ENCODE peak calls at places on chromosomes 3 and 15, in eight cellular contexts. Z is G401; W is stimulated activated CD4-positive, alpha-beta T cell treated with anti-CD3 and anti-CD28 coated beads, TNF-alpha, amount 100 ng/mL, for 4 hours; M is effector CD4-positive, alpha-beta T cell; E is COR-L47; A is CD4-positive, alpha-beta T cell; O is sciatic nerve; R is tibial artery. B is an unnamed sample.

GRCh38 chr3:72344256-72345046 is 503.8 kb downstream of the SHQ1 start:
- DNase-seq in Z (no peak), W (no peak), M (no peak), E (no peak), A (no peak), O (no peak), R (no peak), B (no peak)

GRCh38 chr3:49469037-49469875 is 811 bp upstream of the DAG1 start:
- DNase-seq in Z (peak; percentile 67), W (no peak), M (no peak), E (peak; percentile 15), A (no peak), O (peak; percentile 84), R (peak; percentile 78), B (peak; percentile 82)

GRCh38 chr3:119649764-119650163 is 10.6 kb downstream of the POPDC2 start:
- DNase-seq in Z (no peak), W (no peak), M (no peak), E (no peak), A (no peak), O (no peak), R (no peak), B (no peak)

GRCh38 chr3:50194903-50195500 is 3.6 kb downstream of the GNAT1 start:
- DNase-seq in Z (no peak), W (no peak), M (no peak), E (no peak), A (peak; percentile 36), O (no peak), R (no peak), B (no peak)

GRCh38 chr3:174581551-174581950 is 277.6 kb upstream of the NAALADL2 start:
- DNase-seq in Z (no peak), W (no peak), M (no peak), E (no peak), A (no peak), O (no peak), R (no peak), B (no peak)

GRCh38 chr3:196159952-196160804 is 51.0 kb downstream of the ZDHHC19 start:
- DNase-seq in Z (no peak), W (no peak), M (no peak), E (peak; percentile 23), A (peak; percentile 10), O (no peak), R (peak; percentile 34), B (no peak)

GRCh38 chr3:14587733-14588360 is 47.7 kb upstream of the GRIP2 start:
- DNase-seq in Z (no peak), W (no peak), M (no peak), E (no peak), A (no peak), O (no peak), R (no peak), B (no peak)

GRCh38 chr15:69573815-69574472 is 121.3 kb downstream of the RPLP1 start:
- DNase-seq in Z (no peak), W (peak; percentile 48), M (no peak), E (no peak), A (peak; percentile 15), O (no peak), R (no peak), B (no peak)

GRCh38 chr15:89768071-89768500 is 8.0 kb upstream of the MESP2 start:
- DNase-seq in Z (no peak), W (no peak), M (no peak), E (no peak), A (no peak), O (peak; percentile 77), R (peak; percentile 46), B (no peak)

GRCh38 chr3:45035441-45036301 is 9.6 kb downstream of the CLEC3B start:
- DNase-seq in Z (peak; percentile 53), W (no peak), M (no peak), E (no peak), A (peak; percentile 12), O (peak; percentile 73), R (no peak), B (no peak)

GRCh38 chr3:56711344-56711743 is 28.3 kb upstream of the TASOR start:
- DNase-seq in Z (no peak), W (no peak), M (no peak), E (no peak), A (no peak), O (no peak), R (no peak), B (no peak)

GRCh38 chr3:86562095-86562494 is 428.9 kb downstream of the VGLL3 start:
- DNase-seq in Z (no peak), W (no peak), M (no peak), E (no peak), A (no peak), O (no peak), R (no peak), B (no peak)

GRCh38 chr15:49718234-49718633 is 97.4 kb downstream of the DTWD1 start:
- DNase-seq in Z (no peak), W (no peak), M (no peak), E (no peak), A (no peak), O (no peak), R (no peak), B (peak; percentile 20)

GRCh38 chr3:27147215-27147614 is 222.0 kb downstream of the NEK10 start:
- DNase-seq in Z (no peak), W (no peak), M (no peak), E (no peak), A (no peak), O (no peak), R (no peak), B (peak; percentile 74)

GRCh38 chr3:59150039-59150438 is 100.2 kb upstream of the CFAP20DC start:
- DNase-seq in Z (no peak), W (no peak), M (no peak), E (no peak), A (no peak), O (no peak), R (no peak), B (no peak)

GRCh38 chr3:169241928-169242751 is 421.4 kb downstream of the MECOM start:
- DNase-seq in Z (peak; percentile 7), W (no peak), M (no peak), E (no peak), A (no peak), O (no peak), R (peak; percentile 21), B (peak; percentile 81)

GRCh38 chr3:123757281-123757940 is 126.7 kb downstream of the MYLK start:
- DNase-seq in Z (no peak), W (no peak), M (no peak), E (no peak), A (no peak), O (no peak), R (peak; percentile 69), B (peak; percentile 90)

GRCh38 chr15:38707802-38708671 is 143.4 kb upstream of the RASGRP1 start:
- DNase-seq in Z (peak; percentile 67), W (no peak), M (peak; percentile 21), E (no peak), A (peak; percentile 28), O (no peak), R (no peak), B (peak; percentile 37)

GRCh38 chr3:29515451-29515850 is 234.6 kb downstream of the RBMS3 start:
- DNase-seq in Z (no peak), W (no peak), M (no peak), E (no peak), A (no peak), O (no peak), R (no peak), B (no peak)

GRCh38 chr3:110343376-110343775 is 728.2 kb upstream of the NECTIN3 start:
- DNase-seq in Z (no peak), W (no peak), M (no peak), E (no peak), A (no peak), O (no peak), R (no peak), B (no peak)

GRCh38 chr3:101999177-101999778 is 150.0 kb downstream of the NFKBIZ start:
- DNase-seq in Z (no peak), W (no peak), M (no peak), E (no peak), A (no peak), O (no peak), R (no peak), B (no peak)

GRCh38 chr3:100972867-100973266 is 20.4 kb downstream of the ABI3BP start:
- DNase-seq in Z (no peak), W (no peak), M (no peak), E (no peak), A (no peak), O (no peak), R (no peak), B (no peak)

GRCh38 chr3:100957407-100958100 is 35.7 kb downstream of the ABI3BP start:
- DNase-seq in Z (no peak), W (no peak), M (no peak), E (no peak), A (no peak), O (no peak), R (no peak), B (no peak)

GRCh38 chr3:133997871-133998635 is 31.7 kb downstream of the SLCO2A1 start:
- DNase-seq in Z (no peak), W (no peak), M (no peak), E (no peak), A (no peak), O (no peak), R (no peak), B (no peak)

GRCh38 chr3:170709046-170709445 is 123.2 kb upstream of the SLC7A14 start:
- DNase-seq in Z (no peak), W (no peak), M (no peak), E (no peak), A (no peak), O (no peak), R (no peak), B (no peak)

GRCh38 chr3:197465996-197466549 is 89.7 kb downstream of the BDH1 start:
- DNase-seq in Z (no peak), W (no peak), M (no peak), E (no peak), A (no peak), O (peak; percentile 46), R (no peak), B (no peak)

B was measured in foreskin melanocyte.